ENCODE peak calls at places on chromosome 9, in nine cellular contexts. One of them, this sample, is unnamed.
A peak's percentile ranks its signal among the peaks of the same experiment; 100 is the strongest.

GRCh38 chr9:130490981-130491380 is 46.2 kb downstream of the ASS1 start:
- DNase-seq in adrenal gland: no peak
- DNase-seq in cardiac muscle cell: no peak
- DNase-seq in tibial artery: no peak
- DNase-seq in AG09319: no peak
- DNase-seq in mammary epithelial cell: no peak
- DNase-seq in CD8-positive, alpha-beta T cell: no peak
- DNase-seq in AG10803: no peak
- DNase-seq in neural crest cell: no peak
- DNase-seq in this sample: no peak

GRCh38 chr9:35650341-35651158 is at the start of gene SIT1:
- DNase-seq in tibial artery: peak; percentile 66
- DNase-seq in cardiac muscle cell: no peak
- DNase-seq in neural crest cell: no peak
- DNase-seq in mammary epithelial cell: no peak
- DNase-seq in AG10803: no peak
- DNase-seq in AG09319: no peak
- DNase-seq in adrenal gland: no peak
- DNase-seq in CD8-positive, alpha-beta T cell: peak; percentile 27
- DNase-seq in this sample: no peak

GRCh38 chr9:93697352-93698139 is 121.2 kb downstream of the PHF2 start:
- DNase-seq in mammary epithelial cell: no peak
- DNase-seq in AG10803: no peak
- DNase-seq in CD8-positive, alpha-beta T cell: no peak
- DNase-seq in adrenal gland: no peak
- DNase-seq in cardiac muscle cell: no peak
- DNase-seq in AG09319: peak; percentile 8
- DNase-seq in neural crest cell: no peak
- DNase-seq in tibial artery: no peak
- DNase-seq in this sample: no peak

GRCh38 chr9:21450733-21451394 is 10.6 kb downstream of the IFNA1 start:
- DNase-seq in adrenal gland: no peak
- DNase-seq in CD8-positive, alpha-beta T cell: no peak
- DNase-seq in AG09319: no peak
- DNase-seq in cardiac muscle cell: peak; percentile 50
- DNase-seq in neural crest cell: no peak
- DNase-seq in mammary epithelial cell: no peak
- DNase-seq in AG10803: peak; percentile 73
- DNase-seq in tibial artery: no peak
- DNase-seq in this sample: peak; percentile 32

GRCh38 chr9:107239474-107239873 is 43.6 kb upstream of the RAD23B start:
- DNase-seq in AG09319: no peak
- DNase-seq in cardiac muscle cell: peak; percentile 40
- DNase-seq in adrenal gland: no peak
- DNase-seq in CD8-positive, alpha-beta T cell: no peak
- DNase-seq in mammary epithelial cell: peak; percentile 58
- DNase-seq in neural crest cell: no peak
- DNase-seq in tibial artery: no peak
- DNase-seq in AG10803: no peak
- DNase-seq in this sample: peak; percentile 43

GRCh38 chr9:36053971-36054370 is 17.3 kb downstream of the RECK start:
- DNase-seq in adrenal gland: no peak
- DNase-seq in cardiac muscle cell: peak; percentile 23
- DNase-seq in AG09319: no peak
- DNase-seq in neural crest cell: no peak
- DNase-seq in AG10803: no peak
- DNase-seq in mammary epithelial cell: no peak
- DNase-seq in CD8-positive, alpha-beta T cell: no peak
- DNase-seq in tibial artery: no peak
- DNase-seq in this sample: no peak

GRCh38 chr9:80004687-80005086 is 432.9 kb downstream of the TLE4 start:
- DNase-seq in AG10803: no peak
- DNase-seq in AG09319: no peak
- DNase-seq in cardiac muscle cell: no peak
- DNase-seq in neural crest cell: no peak
- DNase-seq in tibial artery: no peak
- DNase-seq in adrenal gland: no peak
- DNase-seq in mammary epithelial cell: no peak
- DNase-seq in CD8-positive, alpha-beta T cell: no peak
- DNase-seq in this sample: no peak

GRCh38 chr9:110835404-110835803 is 166.8 kb downstream of the MUSK start:
- DNase-seq in AG10803: peak; percentile 95
- DNase-seq in neural crest cell: no peak
- DNase-seq in cardiac muscle cell: peak; percentile 88
- DNase-seq in AG09319: peak; percentile 67
- DNase-seq in tibial artery: no peak
- DNase-seq in CD8-positive, alpha-beta T cell: no peak
- DNase-seq in adrenal gland: no peak
- DNase-seq in mammary epithelial cell: peak; percentile 9
- DNase-seq in this sample: peak; percentile 79

GRCh38 chr9:86846679-86847078 is 100.6 kb downstream of the GAS1 start:
- DNase-seq in AG10803: peak; percentile 33
- DNase-seq in adrenal gland: no peak
- DNase-seq in mammary epithelial cell: no peak
- DNase-seq in tibial artery: no peak
- DNase-seq in neural crest cell: no peak
- DNase-seq in AG09319: no peak
- DNase-seq in CD8-positive, alpha-beta T cell: no peak
- DNase-seq in cardiac muscle cell: no peak
- DNase-seq in this sample: no peak

GRCh38 chr9:34458967-34459355 is 356 bp downstream of the DNAI1 start:
- DNase-seq in AG09319: no peak
- DNase-seq in cardiac muscle cell: no peak
- DNase-seq in tibial artery: no peak
- DNase-seq in neural crest cell: no peak
- DNase-seq in adrenal gland: no peak
- DNase-seq in mammary epithelial cell: no peak
- DNase-seq in AG10803: no peak
- DNase-seq in CD8-positive, alpha-beta T cell: no peak
- DNase-seq in this sample: no peak

GRCh38 chr9:95336281-95336680 is 18.8 kb upstream of the FANCC start:
- DNase-seq in tibial artery: no peak
- DNase-seq in cardiac muscle cell: peak; percentile 26
- DNase-seq in AG10803: no peak
- DNase-seq in CD8-positive, alpha-beta T cell: peak; percentile 30
- DNase-seq in mammary epithelial cell: no peak
- DNase-seq in neural crest cell: peak; percentile 18
- DNase-seq in adrenal gland: peak; percentile 21
- DNase-seq in AG09319: no peak
- DNase-seq in this sample: no peak
- TF ChIP-seq CTCF in tibial artery: no peak
- TF ChIP-seq CTCF in cardiac muscle cell: peak; percentile 52
- TF ChIP-seq CTCF in AG10803: peak; percentile 54
- TF ChIP-seq CTCF in CD8-positive, alpha-beta T cell: peak; percentile 66
- TF ChIP-seq CTCF in mammary epithelial cell: peak; percentile 59
- TF ChIP-seq CTCF in neural crest cell: peak; percentile 57
- TF ChIP-seq CTCF in adrenal gland: peak; percentile 38
- TF ChIP-seq CTCF in AG09319: peak; percentile 47
- TF ChIP-seq CTCF in this sample: peak; percentile 74

GRCh38 chr9:22622823-22623222 is 176.2 kb downstream of the DMRTA1 start:
- DNase-seq in tibial artery: no peak
- DNase-seq in adrenal gland: no peak
- DNase-seq in cardiac muscle cell: no peak
- DNase-seq in mammary epithelial cell: no peak
- DNase-seq in CD8-positive, alpha-beta T cell: no peak
- DNase-seq in neural crest cell: no peak
- DNase-seq in AG09319: no peak
- DNase-seq in AG10803: no peak
- DNase-seq in this sample: no peak
- TF ChIP-seq CTCF in tibial artery: no peak
- TF ChIP-seq CTCF in adrenal gland: no peak
- TF ChIP-seq CTCF in cardiac muscle cell: no peak
- TF ChIP-seq CTCF in mammary epithelial cell: no peak
- TF ChIP-seq CTCF in CD8-positive, alpha-beta T cell: no peak
- TF ChIP-seq CTCF in neural crest cell: no peak
- TF ChIP-seq CTCF in AG09319: no peak
- TF ChIP-seq CTCF in AG10803: no peak
- TF ChIP-seq CTCF in this sample: no peak

GRCh38 chr9:88874391-88874790 is 116.9 kb upstream of the S1PR3 start:
- DNase-seq in tibial artery: no peak
- DNase-seq in cardiac muscle cell: no peak
- DNase-seq in neural crest cell: no peak
- DNase-seq in mammary epithelial cell: no peak
- DNase-seq in AG10803: no peak
- DNase-seq in AG09319: no peak
- DNase-seq in adrenal gland: no peak
- DNase-seq in CD8-positive, alpha-beta T cell: no peak
- DNase-seq in this sample: no peak
- TF ChIP-seq CTCF in tibial artery: no peak
- TF ChIP-seq CTCF in cardiac muscle cell: no peak
- TF ChIP-seq CTCF in neural crest cell: no peak
- TF ChIP-seq CTCF in mammary epithelial cell: peak; percentile 3
- TF ChIP-seq CTCF in AG10803: peak; percentile 14
- TF ChIP-seq CTCF in AG09319: no peak
- TF ChIP-seq CTCF in adrenal gland: peak; percentile 39
- TF ChIP-seq CTCF in CD8-positive, alpha-beta T cell: no peak
- TF ChIP-seq CTCF in this sample: peak; percentile 54

DNA sequence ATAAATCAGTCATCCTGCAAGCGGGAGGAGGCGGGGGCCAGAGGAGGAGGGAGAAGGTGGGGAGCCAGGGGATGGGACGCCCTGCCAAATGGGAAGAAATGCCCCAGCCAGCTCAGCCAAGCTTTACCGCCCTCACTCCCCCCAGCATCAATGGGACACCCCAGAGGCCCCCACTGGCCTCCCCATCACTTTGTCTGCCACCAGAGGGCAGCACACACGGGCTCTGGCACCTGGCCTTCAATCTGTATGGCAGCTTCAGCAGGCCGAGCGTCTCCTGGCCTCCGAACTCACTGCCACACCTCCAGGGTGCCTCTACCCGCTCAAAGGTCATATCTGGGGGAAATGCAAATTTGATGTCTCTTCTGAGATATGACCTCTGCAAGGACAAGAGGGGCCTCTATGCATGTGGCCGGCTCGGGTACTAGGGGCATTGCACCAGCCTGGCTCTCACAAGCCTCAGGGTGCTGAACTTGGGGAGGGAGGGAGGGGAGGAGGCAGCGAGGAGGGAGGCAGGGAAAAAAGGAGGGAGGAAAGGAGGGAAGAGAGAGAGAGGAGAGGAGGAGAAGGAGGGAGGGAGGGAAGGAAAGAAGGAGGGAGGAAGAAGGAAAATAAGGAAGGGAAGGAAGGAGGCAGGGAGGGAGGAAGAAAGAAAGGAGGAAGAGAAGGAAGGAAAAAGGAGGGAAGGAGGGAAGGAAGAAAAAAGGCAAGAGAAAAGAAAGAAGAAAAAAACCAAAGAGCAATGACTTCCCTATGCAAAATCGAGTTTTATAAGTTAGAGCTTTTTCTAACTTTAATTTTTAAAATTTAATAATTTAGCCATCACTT is 656 bp upstream of the GFI1B start:
- DNase-seq in AG10803: peak; percentile 35
- DNase-seq in neural crest cell: peak; percentile 58
- DNase-seq in tibial artery: no peak
- DNase-seq in mammary epithelial cell: peak; percentile 44
- DNase-seq in CD8-positive, alpha-beta T cell: peak; percentile 67
- DNase-seq in adrenal gland: peak; percentile 62
- DNase-seq in AG09319: peak; percentile 2
- DNase-seq in cardiac muscle cell: peak; percentile 60
- DNase-seq in this sample: peak; percentile 30
- TF ChIP-seq CTCF in AG10803: peak; percentile 68
- TF ChIP-seq CTCF in neural crest cell: peak; percentile 82
- TF ChIP-seq CTCF in tibial artery: no peak
- TF ChIP-seq CTCF in mammary epithelial cell: peak; percentile 86
- TF ChIP-seq CTCF in CD8-positive, alpha-beta T cell: peak; percentile 60
- TF ChIP-seq CTCF in adrenal gland: peak; percentile 54
- TF ChIP-seq CTCF in AG09319: peak; percentile 84
- TF ChIP-seq CTCF in cardiac muscle cell: peak; percentile 91
- TF ChIP-seq CTCF in this sample: peak; percentile 89

DNA sequence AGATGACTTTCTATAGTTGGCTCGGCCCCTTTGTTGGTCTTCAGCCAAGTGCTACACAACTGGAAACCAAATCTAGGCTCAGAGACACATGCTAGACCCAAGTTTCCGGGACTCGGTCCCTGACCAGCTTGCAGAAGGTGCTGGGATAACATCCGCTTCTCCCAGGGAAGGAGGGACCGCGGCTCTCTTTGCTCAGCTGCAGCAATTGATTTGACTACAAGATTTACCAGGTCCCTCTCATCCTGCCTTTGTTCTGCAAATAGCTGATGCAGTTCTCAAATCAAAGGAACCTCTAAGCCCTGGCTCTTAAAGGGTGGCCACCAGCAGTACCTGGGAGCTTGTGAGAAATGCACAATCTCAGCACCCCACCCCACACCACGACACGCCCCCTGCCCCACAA is 314.6 kb downstream of the MLLT3 start:
- DNase-seq in mammary epithelial cell: no peak
- DNase-seq in CD8-positive, alpha-beta T cell: no peak
- DNase-seq in tibial artery: no peak
- DNase-seq in cardiac muscle cell: peak; percentile 6
- DNase-seq in AG09319: no peak
- DNase-seq in adrenal gland: no peak
- DNase-seq in neural crest cell: no peak
- DNase-seq in AG10803: no peak
- DNase-seq in this sample: no peak
- TF ChIP-seq CTCF in mammary epithelial cell: no peak
- TF ChIP-seq CTCF in CD8-positive, alpha-beta T cell: no peak
- TF ChIP-seq CTCF in tibial artery: no peak
- TF ChIP-seq CTCF in cardiac muscle cell: no peak
- TF ChIP-seq CTCF in AG09319: no peak
- TF ChIP-seq CTCF in adrenal gland: no peak
- TF ChIP-seq CTCF in neural crest cell: no peak
- TF ChIP-seq CTCF in AG10803: no peak
- TF ChIP-seq CTCF in this sample: no peak